ENCODE peak calls at places on chromosomes 4 and X, in ten cellular contexts. Y is NCI-H2029; X is activated CD4-positive, alpha-beta T cell treated with anti-CD3 and anti-CD28 coated beads, Interleukin-2, amount 50 U/mL, for 1 hour; M is HEK293T; G is mucosa of descending colon; N is mucosa of gallbladder; D is endodermal cell; S is ELR; L is non-pigmented ciliary epithelial cell; C is cardiac fibroblast. Q is an unnamed sample.

GRCh38 chrX:259692-260355 is 21.4 kb upstream of the PLCXD1 start:
- DNase-seq in Y (no peak), X (no peak), M (no peak), G (peak; percentile 54), N (no peak), D (peak; percentile 94), S (no peak), L (no peak), C (no peak), Q (peak; percentile 41)

GRCh38 chr4:74283614-74284013 is 24.7 kb upstream of the EPGN start:
- DNase-seq in Y (no peak), X (no peak), M (no peak), G (no peak), N (peak; percentile 19), D (no peak), S (peak; percentile 82), L (no peak), C (peak; percentile 42), Q (no peak)

GRCh38 chr4:109433281-109434006 is at the start of gene SEC24B:
- DNase-seq in Y (peak; percentile 44), X (peak; percentile 89), M (peak; percentile 77), G (peak; percentile 96), N (peak; percentile 88), D (peak; percentile 94), S (peak; percentile 84), L (no peak), C (peak; percentile 82), Q (peak; percentile 97)

GRCh38 chr4:40507977-40508376 is 121.7 kb downstream of the RBM47 start:
- DNase-seq in Y (no peak), X (no peak), M (no peak), G (peak; percentile 61), N (no peak), D (no peak), S (peak; percentile 8), L (no peak), C (no peak), Q (no peak)

GRCh38 chr4:141697116-141697515 is 60.7 kb downstream of the IL15 start:
- DNase-seq in Y (no peak), X (no peak), M (no peak), G (no peak), N (no peak), D (no peak), S (no peak), L (no peak), C (no peak), Q (no peak)

GRCh38 chr4:74096265-74096980 is 2.6 kb downstream of the CXCL2 start:
- DNase-seq in Y (no peak), X (no peak), M (no peak), G (no peak), N (no peak), D (no peak), S (peak; percentile 44), L (no peak), C (peak; percentile 89), Q (no peak)

GRCh38 chrX:129115104-129115503 is 408.2 kb downstream of the SMARCA1 start:
- DNase-seq in Y (peak; percentile 50), X (no peak), M (peak; percentile 72), G (no peak), N (no peak), D (peak; percentile 88), S (peak; percentile 17), L (no peak), C (peak; percentile 0), Q (no peak)

GRCh38 chrX:40097492-40098263 is at the start of gene BCOR:
- DNase-seq in Y (peak; percentile 40), X (peak; percentile 73), M (peak; percentile 66), G (peak; percentile 87), N (peak; percentile 70), D (peak; percentile 91), S (peak; percentile 66), L (no peak), C (peak; percentile 75), Q (peak; percentile 91)

GRCh38 chr4:183783933-183784622 is 121.0 kb upstream of the STOX2 start:
- DNase-seq in Y (no peak), X (no peak), M (no peak), G (no peak), N (no peak), D (no peak), S (peak; percentile 23), L (no peak), C (peak; percentile 77), Q (no peak)

GRCh38 chr4:156132196-156132595 is 178.5 kb upstream of the CTSO start:
- DNase-seq in Y (no peak), X (no peak), M (no peak), G (no peak), N (no peak), D (no peak), S (no peak), L (no peak), C (no peak), Q (no peak)

Q was measured in upper lobe of right lung.